ENCODE peak calls at places on chromosome 17, in seven cellular contexts. R is K562, X is neuronal stem cell, S is OCI-LY7, Z is lung, Q is HL-60, C is hepatocyte. Y is an unnamed sample.
A peak's percentile ranks its signal among the peaks of the same experiment; 100 is the strongest.

GRCh38 chr17:61139219-61139618 is 260.4 kb upstream of the TBX2 start:
- DNase-seq in R (no peak), X (no peak), S (peak; percentile 59), Z (no peak), Q (peak; percentile 14), C (no peak), Y (peak; percentile 31)

GRCh38 chr17:27630607-27631408 is at the start of gene LGALS9:
- DNase-seq in R (no peak), X (no peak), S (peak; percentile 8), Z (peak; percentile 41), Q (peak; percentile 56), C (no peak), Y (no peak)

GRCh38 chr17:7296189-7296861 is 1.9 kb upstream of the YBX2 start:
- DNase-seq in R (peak; percentile 74), X (peak; percentile 81), S (peak; percentile 76), Z (peak; percentile 77), Q (no peak), C (peak; percentile 93), Y (no peak)

GRCh38 chr17:5785343-5785742 is 201.0 kb upstream of the NLRP1 start:
- DNase-seq in R (no peak), X (no peak), S (peak; percentile 65), Z (no peak), Q (no peak), C (no peak), Y (no peak)

GRCh38 chr17:40452074-40452787 is 9.0 kb downstream of the IGFBP4 start:
- DNase-seq in R (no peak), X (no peak), S (no peak), Z (no peak), Q (no peak), C (peak; percentile 61), Y (no peak)

GRCh38 chr17:40106760-40107265 is 6.4 kb upstream of the NR1D1 start:
- DNase-seq in R (no peak), X (no peak), S (no peak), Z (no peak), Q (no peak), C (no peak), Y (no peak)

GRCh38 chr17:19381741-19382444 is 3.6 kb downstream of the MAPK7 start:
- DNase-seq in R (no peak), X (no peak), S (no peak), Z (no peak), Q (no peak), C (no peak), Y (no peak)

GRCh38 chr17:3002538-3003301 is 60.7 kb downstream of the OR1D5 start:
- DNase-seq in R (no peak), X (no peak), S (peak; percentile 97), Z (no peak), Q (peak; percentile 45), C (no peak), Y (no peak)

GRCh38 chr17:17511293-17511741 is 15.1 kb upstream of the RASD1 start:
- DNase-seq in R (no peak), X (no peak), S (no peak), Z (no peak), Q (no peak), C (no peak), Y (no peak)

GRCh38 chr17:7884581-7885356 is 3.8 kb upstream of the CHD3 start:
- DNase-seq in R (peak; percentile 64), X (no peak), S (peak; percentile 32), Z (no peak), Q (no peak), C (peak; percentile 32), Y (no peak)

GRCh38 chr17:42518046-42518754 is 17.8 kb upstream of the NAGLU start:
- DNase-seq in R (peak; percentile 37), X (no peak), S (no peak), Z (peak; percentile 80), Q (peak; percentile 80), C (peak; percentile 84), Y (peak; percentile 71)
- H3K27ac ChIP-seq in R (peak overlapping the region; percentile 86), X (peak overlapping the region; percentile 92), S (no peak overlapping the region), Z (peak overlapping the region; percentile 87), Q (peak overlapping the region; percentile 3), C (peak overlapping the region; percentile 97), Y (peak overlapping the region; percentile 93)

GRCh38 chr17:64083571-64084085 is 46.3 kb downstream of the ERN1 start:
- DNase-seq in R (no peak), X (no peak), S (peak; percentile 38), Z (no peak), Q (no peak), C (no peak), Y (no peak)

GRCh38 chr17:64085650-64086005 is 44.3 kb downstream of the ERN1 start:
- DNase-seq in R (peak; percentile 36), X (no peak), S (no peak), Z (no peak), Q (no peak), C (no peak), Y (no peak)

GRCh38 chr17:64083093-64083492 is 46.9 kb downstream of the ERN1 start:
- DNase-seq in R (no peak), X (no peak), S (no peak), Z (no peak), Q (no peak), C (no peak), Y (no peak)

GRCh38 chr17:64084940-64085649 is 44.8 kb downstream of the ERN1 start:
- DNase-seq in R (no peak), X (no peak), S (no peak), Z (no peak), Q (no peak), C (no peak), Y (no peak)

DNA sequence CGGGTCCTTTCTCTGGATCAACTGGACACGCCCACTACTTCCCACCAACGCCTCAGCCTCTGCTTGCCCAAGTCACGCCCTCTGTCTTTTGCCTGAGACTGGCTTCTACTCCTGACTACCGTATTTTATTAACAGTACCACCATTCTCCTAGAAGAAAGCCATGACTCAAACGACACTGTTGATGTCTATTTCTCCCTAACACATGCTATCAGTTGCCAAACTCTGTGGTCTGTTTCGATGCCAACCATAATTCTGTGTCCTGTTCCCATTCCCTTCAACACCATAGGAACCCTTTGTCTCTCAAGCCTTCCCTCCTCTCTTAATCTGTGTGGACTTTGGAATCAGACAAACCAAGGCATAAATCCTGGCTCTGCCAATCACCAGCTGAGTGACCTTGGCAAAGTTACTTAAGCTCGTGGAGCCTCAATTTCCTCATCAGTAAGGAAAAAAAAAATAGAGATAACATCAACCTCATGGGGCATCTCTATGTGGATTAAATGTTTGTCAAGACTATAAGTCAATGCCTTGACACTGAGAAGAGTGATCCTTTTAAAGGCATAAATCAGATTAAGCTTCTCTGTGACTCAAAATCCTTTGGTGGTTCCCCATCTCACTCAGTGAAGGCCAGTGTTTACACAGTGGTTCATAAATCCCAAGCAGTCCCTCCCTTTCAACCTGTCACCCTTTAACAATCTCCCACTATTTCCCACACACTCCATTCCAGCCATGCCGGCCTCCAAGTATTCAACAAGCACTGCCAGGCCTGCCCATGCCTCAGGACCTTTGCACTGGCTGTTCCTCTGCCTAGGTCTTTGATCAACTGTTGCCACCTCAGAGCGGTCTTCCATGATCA is 45.6 kb downstream of the ERN1 start:
- DNase-seq in R (peak; percentile 60), X (no peak), S (no peak), Z (no peak), Q (no peak), C (peak; percentile 51), Y (peak; percentile 53)
- H3K27ac ChIP-seq in R (peak overlapping the region; percentile 18), X (no peak overlapping the region), S (peak overlapping the region; percentile 62), Z (peak overlapping the region; percentile 52), Q (peak overlapping the region; percentile 50), C (peak overlapping the region; percentile 84), Y (peak overlapping the region; percentile 100)

GRCh38 chr17:82863646-82863940 is 23.8 kb upstream of the ZNF750 start:
- DNase-seq in R (no peak), X (no peak), S (no peak), Z (no peak), Q (no peak), C (no peak), Y (no peak)

GRCh38 chr17:82860606-82861392 is 21.0 kb upstream of the ZNF750 start:
- DNase-seq in R (no peak), X (no peak), S (no peak), Z (no peak), Q (no peak), C (no peak), Y (no peak)

GRCh38 chr17:82861393-82861775 is 21.6 kb upstream of the ZNF750 start:
- DNase-seq in R (no peak), X (no peak), S (no peak), Z (no peak), Q (no peak), C (no peak), Y (no peak)

GRCh38 chr17:82862758-82863645 is 23.2 kb upstream of the ZNF750 start:
- DNase-seq in R (peak; percentile 48), X (no peak), S (no peak), Z (no peak), Q (no peak), C (no peak), Y (no peak)

GRCh38 chr17:82862191-82862590 is 22.4 kb upstream of the ZNF750 start:
- DNase-seq in R (no peak), X (no peak), S (no peak), Z (no peak), Q (no peak), C (no peak), Y (no peak)
- H3K27ac ChIP-seq in R (peak overlapping the region; percentile 71), X (no peak overlapping the region), S (no peak overlapping the region), Z (no peak overlapping the region), Q (no peak overlapping the region), C (no peak overlapping the region), Y (no peak overlapping the region)

GRCh38 chr17:48570325-48571023 is 7.7 kb downstream of the HOXB4 start:
- DNase-seq in R (peak; percentile 62), X (no peak), S (no peak), Z (no peak), Q (no peak), C (no peak), Y (no peak)

GRCh38 chr17:48571826-48572417 is 6.2 kb downstream of the HOXB4 start:
- DNase-seq in R (no peak), X (no peak), S (no peak), Z (no peak), Q (no peak), C (no peak), Y (no peak)

GRCh38 chr17:48568499-48569259 is 9.5 kb downstream of the HOXB4 start:
- DNase-seq in R (no peak), X (no peak), S (no peak), Z (no peak), Q (no peak), C (no peak), Y (no peak)

GRCh38 chr17:48569676-48570324 is 8.3 kb downstream of the HOXB4 start:
- DNase-seq in R (no peak), X (no peak), S (no peak), Z (no peak), Q (no peak), C (no peak), Y (no peak)

DNA sequence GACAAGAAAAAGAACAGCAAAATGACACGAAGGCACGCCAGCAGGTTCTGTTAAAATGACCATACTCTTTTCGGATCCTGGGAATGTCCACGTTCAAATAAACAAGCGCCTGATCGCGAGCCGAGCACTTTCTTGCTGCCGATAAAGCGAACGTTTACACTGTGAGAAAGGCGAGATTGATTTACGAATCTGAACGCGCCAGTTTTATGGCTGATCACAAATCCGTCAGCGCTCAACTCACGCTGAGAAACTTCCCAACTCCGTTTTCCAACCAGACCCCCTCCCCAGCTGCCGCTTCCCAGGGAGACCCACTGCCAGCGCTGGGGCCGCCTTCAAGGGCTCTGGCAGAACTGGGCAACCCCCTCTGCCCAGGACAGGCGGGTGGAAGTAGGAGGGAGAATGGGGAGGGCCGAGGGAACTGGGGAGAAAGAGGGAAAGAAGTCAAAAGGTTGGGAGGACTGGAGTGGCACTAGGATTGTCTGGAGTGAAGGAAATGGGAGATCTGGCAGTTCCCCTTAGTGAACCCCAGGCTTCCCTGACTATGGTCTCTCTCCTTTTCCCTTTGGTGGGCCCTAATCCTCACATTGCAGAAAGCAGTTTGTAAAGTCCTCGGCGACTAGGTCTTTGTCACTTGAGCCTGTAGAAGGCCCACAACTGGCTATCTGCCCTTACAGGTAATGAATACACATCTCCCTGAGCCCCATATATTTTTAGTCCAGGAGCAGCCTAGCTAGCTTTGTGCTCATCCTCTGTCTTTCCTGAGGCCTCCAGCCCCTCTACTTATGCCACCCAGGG is 6.9 kb downstream of the HOXB4 start:
- DNase-seq in R (no peak), X (no peak), S (no peak), Z (no peak), Q (no peak), C (no peak), Y (no peak)
- H3K27ac ChIP-seq in R (peak overlapping the region; percentile 44), X (no peak overlapping the region), S (no peak overlapping the region), Z (peak overlapping the region; percentile 82), Q (no peak overlapping the region), C (peak overlapping the region; percentile 72), Y (no peak overlapping the region)